ENCODE peak calls at places on chromosomes 11 and 22, in seven cellular contexts. One of them, this sample, is unnamed.

GRCh38 chr11:132256621-132257227 is 886.3 kb downstream of the NTM start:
- DNase-seq in GM04504: no peak
- DNase-seq in stimulated activated CD8-positive, alpha-beta memory T cell treated with anti-CD3 and anti-CD28 coated beads, Interleukin-15, amount 100 ng/mL, for 48 hours: no peak
- DNase-seq in suprapubic skin: no peak
- DNase-seq in LoVo: no peak
- DNase-seq in NCI-H1694 treated with DMSO at 0.1 percent for 48 hours: peak; percentile 62
- DNase-seq in iPS DF 6.9: no peak
- DNase-seq in this sample: no peak

GRCh38 chr11:76185931-76186401 is 20.3 kb downstream of the WNT11 start:
- DNase-seq in GM04504: no peak
- DNase-seq in stimulated activated CD8-positive, alpha-beta memory T cell treated with anti-CD3 and anti-CD28 coated beads, Interleukin-15, amount 100 ng/mL, for 48 hours: no peak
- DNase-seq in suprapubic skin: peak; percentile 80
- DNase-seq in LoVo: no peak
- DNase-seq in NCI-H1694 treated with DMSO at 0.1 percent for 48 hours: no peak
- DNase-seq in iPS DF 6.9: no peak
- DNase-seq in this sample: no peak

GRCh38 chr11:34155759-34156062 is 50.3 kb downstream of the NAT10 start:
- DNase-seq in GM04504: no peak
- DNase-seq in stimulated activated CD8-positive, alpha-beta memory T cell treated with anti-CD3 and anti-CD28 coated beads, Interleukin-15, amount 100 ng/mL, for 48 hours: no peak
- DNase-seq in suprapubic skin: no peak
- DNase-seq in LoVo: no peak
- DNase-seq in NCI-H1694 treated with DMSO at 0.1 percent for 48 hours: no peak
- DNase-seq in iPS DF 6.9: no peak
- DNase-seq in this sample: no peak

GRCh38 chr11:69648679-69649575 is 8.0 kb downstream of the CCND1 start:
- DNase-seq in GM04504: no peak
- DNase-seq in stimulated activated CD8-positive, alpha-beta memory T cell treated with anti-CD3 and anti-CD28 coated beads, Interleukin-15, amount 100 ng/mL, for 48 hours: no peak
- DNase-seq in suprapubic skin: peak; percentile 52
- DNase-seq in LoVo: no peak
- DNase-seq in NCI-H1694 treated with DMSO at 0.1 percent for 48 hours: no peak
- DNase-seq in iPS DF 6.9: no peak
- DNase-seq in this sample: no peak

GRCh38 chr22:50469377-50470305 is 5.2 kb downstream of the SBF1 start:
- DNase-seq in GM04504: no peak
- DNase-seq in stimulated activated CD8-positive, alpha-beta memory T cell treated with anti-CD3 and anti-CD28 coated beads, Interleukin-15, amount 100 ng/mL, for 48 hours: peak; percentile 97
- DNase-seq in suprapubic skin: no peak
- DNase-seq in LoVo: peak; percentile 81
- DNase-seq in NCI-H1694 treated with DMSO at 0.1 percent for 48 hours: peak; percentile 74
- DNase-seq in iPS DF 6.9: no peak
- DNase-seq in this sample: no peak

GRCh38 chr11:130817608-130817944 is 98.7 kb downstream of the SNX19 start:
- DNase-seq in GM04504: peak; percentile 71
- DNase-seq in stimulated activated CD8-positive, alpha-beta memory T cell treated with anti-CD3 and anti-CD28 coated beads, Interleukin-15, amount 100 ng/mL, for 48 hours: no peak
- DNase-seq in suprapubic skin: no peak
- DNase-seq in LoVo: no peak
- DNase-seq in NCI-H1694 treated with DMSO at 0.1 percent for 48 hours: no peak
- DNase-seq in iPS DF 6.9: no peak
- DNase-seq in this sample: no peak

GRCh38 chr11:118434123-118434552 is 2.2 kb upstream of the KMT2A start:
- DNase-seq in GM04504: no peak
- DNase-seq in stimulated activated CD8-positive, alpha-beta memory T cell treated with anti-CD3 and anti-CD28 coated beads, Interleukin-15, amount 100 ng/mL, for 48 hours: no peak
- DNase-seq in suprapubic skin: no peak
- DNase-seq in LoVo: no peak
- DNase-seq in NCI-H1694 treated with DMSO at 0.1 percent for 48 hours: peak; percentile 17
- DNase-seq in iPS DF 6.9: no peak
- DNase-seq in this sample: no peak

GRCh38 chr22:20422271-20422958 is 15.2 kb downstream of the SCARF2 start:
- DNase-seq in GM04504: peak; percentile 94
- DNase-seq in stimulated activated CD8-positive, alpha-beta memory T cell treated with anti-CD3 and anti-CD28 coated beads, Interleukin-15, amount 100 ng/mL, for 48 hours: no peak
- DNase-seq in suprapubic skin: peak; percentile 48
- DNase-seq in LoVo: no peak
- DNase-seq in NCI-H1694 treated with DMSO at 0.1 percent for 48 hours: peak; percentile 13
- DNase-seq in iPS DF 6.9: no peak
- DNase-seq in this sample: peak; percentile 29

GRCh38 chr11:32311351-32312077 is 123.8 kb downstream of the WT1 start:
- DNase-seq in GM04504: no peak
- DNase-seq in stimulated activated CD8-positive, alpha-beta memory T cell treated with anti-CD3 and anti-CD28 coated beads, Interleukin-15, amount 100 ng/mL, for 48 hours: no peak
- DNase-seq in suprapubic skin: no peak
- DNase-seq in LoVo: no peak
- DNase-seq in NCI-H1694 treated with DMSO at 0.1 percent for 48 hours: peak; percentile 86
- DNase-seq in iPS DF 6.9: no peak
- DNase-seq in this sample: no peak

GRCh38 chr11:83779876-83780275 is 493.7 kb upstream of the CCDC90B start:
- DNase-seq in GM04504: no peak
- DNase-seq in stimulated activated CD8-positive, alpha-beta memory T cell treated with anti-CD3 and anti-CD28 coated beads, Interleukin-15, amount 100 ng/mL, for 48 hours: no peak
- DNase-seq in suprapubic skin: no peak
- DNase-seq in LoVo: no peak
- DNase-seq in NCI-H1694 treated with DMSO at 0.1 percent for 48 hours: no peak
- DNase-seq in iPS DF 6.9: no peak
- DNase-seq in this sample: no peak

GRCh38 chr11:122743949-122744876 is 88.7 kb downstream of the UBASH3B start:
- DNase-seq in GM04504: no peak
- DNase-seq in stimulated activated CD8-positive, alpha-beta memory T cell treated with anti-CD3 and anti-CD28 coated beads, Interleukin-15, amount 100 ng/mL, for 48 hours: peak; percentile 74
- DNase-seq in suprapubic skin: no peak
- DNase-seq in LoVo: no peak
- DNase-seq in NCI-H1694 treated with DMSO at 0.1 percent for 48 hours: no peak
- DNase-seq in iPS DF 6.9: no peak
- DNase-seq in this sample: no peak

GRCh38 chr22:46803031-46803880 is 40.8 kb downstream of the TBC1D22A start:
- DNase-seq in GM04504: no peak
- DNase-seq in stimulated activated CD8-positive, alpha-beta memory T cell treated with anti-CD3 and anti-CD28 coated beads, Interleukin-15, amount 100 ng/mL, for 48 hours: peak; percentile 31
- DNase-seq in suprapubic skin: peak; percentile 64
- DNase-seq in LoVo: peak; percentile 61
- DNase-seq in NCI-H1694 treated with DMSO at 0.1 percent for 48 hours: no peak
- DNase-seq in iPS DF 6.9: peak; percentile 55
- DNase-seq in this sample: no peak

GRCh38 chr11:31340903-31341572 is 28.5 kb downstream of the DCDC1 start:
- DNase-seq in GM04504: no peak
- DNase-seq in stimulated activated CD8-positive, alpha-beta memory T cell treated with anti-CD3 and anti-CD28 coated beads, Interleukin-15, amount 100 ng/mL, for 48 hours: no peak
- DNase-seq in suprapubic skin: no peak
- DNase-seq in LoVo: peak; percentile 18
- DNase-seq in NCI-H1694 treated with DMSO at 0.1 percent for 48 hours: no peak
- DNase-seq in iPS DF 6.9: peak; percentile 39
- DNase-seq in this sample: no peak

GRCh38 chr11:60725592-60725991 is 1.1 kb downstream of the MS4A18 start:
- DNase-seq in GM04504: no peak
- DNase-seq in stimulated activated CD8-positive, alpha-beta memory T cell treated with anti-CD3 and anti-CD28 coated beads, Interleukin-15, amount 100 ng/mL, for 48 hours: no peak
- DNase-seq in suprapubic skin: no peak
- DNase-seq in LoVo: no peak
- DNase-seq in NCI-H1694 treated with DMSO at 0.1 percent for 48 hours: no peak
- DNase-seq in iPS DF 6.9: no peak
- DNase-seq in this sample: no peak

This sample was measured in occipital lobe.